ENCODE peak calls at places on chromosome 13, in four cellular contexts. One of them, this sample, is unnamed.

GRCh38 chr13:99892189-99892588 is 79.4 kb downstream of the ZIC5 start:
- DNase-seq in brain microvascular endothelial cell: no peak
- DNase-seq in astrocyte: no peak
- DNase-seq in H1: peak; percentile 49
- DNase-seq in this sample: no peak

GRCh38 chr13:114161644-114162532 is 17.2 kb upstream of the CFAP97D2 start:
- DNase-seq in brain microvascular endothelial cell: no peak
- DNase-seq in astrocyte: peak; percentile 25
- DNase-seq in H1: no peak
- DNase-seq in this sample: peak; percentile 57

GRCh38 chr13:31395090-31395489 is 195.3 kb downstream of the B3GLCT start:
- DNase-seq in astrocyte: no peak
- DNase-seq in brain microvascular endothelial cell: no peak
- DNase-seq in H1: no peak
- DNase-seq in this sample: no peak

GRCh38 chr13:27556109-27556508 is 64.2 kb downstream of the LNX2 start:
- DNase-seq in brain microvascular endothelial cell: peak; percentile 81
- DNase-seq in astrocyte: peak; percentile 50
- DNase-seq in H1: no peak
- DNase-seq in this sample: no peak

GRCh38 chr13:114079601-114080536 is 52.6 kb downstream of the RASA3 start:
- DNase-seq in brain microvascular endothelial cell: no peak
- DNase-seq in astrocyte: no peak
- DNase-seq in H1: no peak
- DNase-seq in this sample: no peak

GRCh38 chr13:97279913-97280312 is 57.8 kb downstream of the MBNL2 start:
- DNase-seq in astrocyte: peak; percentile 93
- DNase-seq in brain microvascular endothelial cell: peak; percentile 47
- DNase-seq in H1: no peak
- DNase-seq in this sample: no peak

GRCh38 chr13:74074723-74075122 is 59.5 kb downstream of the KLF12 start:
- DNase-seq in H1: no peak
- DNase-seq in astrocyte: peak; percentile 58
- DNase-seq in brain microvascular endothelial cell: peak; percentile 18
- DNase-seq in this sample: no peak

GRCh38 chr13:102814793-102815192 is 15.9 kb downstream of the BIVM start:
- DNase-seq in H1: no peak
- DNase-seq in astrocyte: no peak
- DNase-seq in brain microvascular endothelial cell: no peak
- DNase-seq in this sample: no peak

GRCh38 chr13:112740502-112741131 is 50.8 kb downstream of the ATP11A start:
- DNase-seq in H1: no peak
- DNase-seq in astrocyte: peak; percentile 55
- DNase-seq in brain microvascular endothelial cell: peak; percentile 71
- DNase-seq in this sample: peak; percentile 50

GRCh38 chr13:89688908-89689307 is 1658.6 kb upstream of the MIR17HG start:
- DNase-seq in astrocyte: peak; percentile 4
- DNase-seq in H1: no peak
- DNase-seq in brain microvascular endothelial cell: no peak
- DNase-seq in this sample: no peak

GRCh38 chr13:75507027-75508001 is 25.3 kb upstream of the TBC1D4 start:
- DNase-seq in astrocyte: no peak
- DNase-seq in brain microvascular endothelial cell: no peak
- DNase-seq in H1: no peak
- DNase-seq in this sample: no peak

GRCh38 chr13:43653980-43654379 is 132.8 kb downstream of the ENOX1 start:
- DNase-seq in brain microvascular endothelial cell: no peak
- DNase-seq in H1: no peak
- DNase-seq in astrocyte: no peak
- DNase-seq in this sample: no peak

GRCh38 chr13:75038315-75038881 is 443.6 kb downstream of the TBC1D4 start:
- DNase-seq in brain microvascular endothelial cell: no peak
- DNase-seq in astrocyte: no peak
- DNase-seq in H1: no peak
- DNase-seq in this sample: no peak

GRCh38 chr13:67308004-67308772 is 78.1 kb upstream of the PCDH9 start:
- DNase-seq in astrocyte: no peak
- DNase-seq in brain microvascular endothelial cell: no peak
- DNase-seq in H1: no peak
- DNase-seq in this sample: no peak

GRCh38 chr13:35826626-35827254 is 304.4 kb downstream of the DCLK1 start:
- DNase-seq in H1: peak; percentile 80
- DNase-seq in astrocyte: no peak
- DNase-seq in brain microvascular endothelial cell: no peak
- DNase-seq in this sample: no peak

GRCh38 chr13:40568672-40569350 is 97.6 kb downstream of the FOXO1 start:
- DNase-seq in brain microvascular endothelial cell: no peak
- DNase-seq in H1: no peak
- DNase-seq in astrocyte: peak; percentile 31
- DNase-seq in this sample: no peak

GRCh38 chr13:40644838-40645620 is 21.4 kb downstream of the FOXO1 start:
- DNase-seq in H1: no peak
- DNase-seq in astrocyte: no peak
- DNase-seq in brain microvascular endothelial cell: peak; percentile 29
- DNase-seq in this sample: no peak

GRCh38 chr13:27535546-27535945 is 84.8 kb downstream of the LNX2 start:
- DNase-seq in brain microvascular endothelial cell: no peak
- DNase-seq in astrocyte: no peak
- DNase-seq in H1: no peak
- DNase-seq in this sample: no peak

GRCh38 chr13:112821340-112822055 is 131.7 kb downstream of the ATP11A start:
- DNase-seq in astrocyte: no peak
- DNase-seq in H1: no peak
- DNase-seq in brain microvascular endothelial cell: no peak
- DNase-seq in this sample: no peak

GRCh38 chr13:103386341-103386740 is 320.1 kb upstream of the SLC10A2 start:
- DNase-seq in H1: no peak
- DNase-seq in astrocyte: peak; percentile 29
- DNase-seq in brain microvascular endothelial cell: peak; percentile 88
- DNase-seq in this sample: no peak

GRCh38 chr13:31815361-31816144 is 76.2 kb downstream of the RXFP2 start:
- DNase-seq in astrocyte: no peak
- DNase-seq in brain microvascular endothelial cell: no peak
- DNase-seq in H1: no peak
- DNase-seq in this sample: no peak

GRCh38 chr13:72535076-72535475 is 192.4 kb downstream of the MZT1 start:
- DNase-seq in H1: no peak
- DNase-seq in astrocyte: no peak
- DNase-seq in brain microvascular endothelial cell: no peak
- DNase-seq in this sample: no peak

GRCh38 chr13:102903659-102904407 is 58.0 kb downstream of the ERCC5 start:
- DNase-seq in astrocyte: no peak
- DNase-seq in brain microvascular endothelial cell: peak; percentile 5
- DNase-seq in H1: no peak
- DNase-seq in this sample: no peak

GRCh38 chr13:42990147-42990990 is 1.7 kb downstream of the EPSTI1 start:
- DNase-seq in H1: no peak
- DNase-seq in brain microvascular endothelial cell: peak; percentile 50
- DNase-seq in astrocyte: no peak
- DNase-seq in this sample: no peak

GRCh38 chr13:99436013-99436412 is 65.3 kb upstream of the TM9SF2 start:
- DNase-seq in brain microvascular endothelial cell: no peak
- DNase-seq in H1: no peak
- DNase-seq in astrocyte: no peak
- DNase-seq in this sample: no peak

GRCh38 chr13:80239571-80240255 is 101.2 kb downstream of the SPRY2 start:
- DNase-seq in brain microvascular endothelial cell: no peak
- DNase-seq in astrocyte: peak; percentile 21
- DNase-seq in H1: no peak
- DNase-seq in this sample: no peak

GRCh38 chr13:32895296-32895695 is 120.9 kb upstream of the KL start:
- DNase-seq in H1: no peak
- DNase-seq in astrocyte: no peak
- DNase-seq in brain microvascular endothelial cell: no peak
- DNase-seq in this sample: no peak

GRCh38 chr13:53217221-53217620 is 188.6 kb downstream of the OLFM4 start:
- DNase-seq in H1: no peak
- DNase-seq in brain microvascular endothelial cell: no peak
- DNase-seq in astrocyte: no peak
- DNase-seq in this sample: no peak

GRCh38 chr13:75636339-75637095 is 387 bp downstream of the LMO7 start:
- DNase-seq in astrocyte: no peak
- DNase-seq in brain microvascular endothelial cell: no peak
- DNase-seq in H1: peak; percentile 76
- DNase-seq in this sample: no peak

GRCh38 chr13:102267191-102267590 is 134.7 kb downstream of the FGF14 start:
- DNase-seq in H1: no peak
- DNase-seq in brain microvascular endothelial cell: no peak
- DNase-seq in astrocyte: no peak
- DNase-seq in this sample: no peak

GRCh38 chr13:98411617-98412310 is 165.1 kb downstream of the STK24 start:
- DNase-seq in brain microvascular endothelial cell: no peak
- DNase-seq in H1: no peak
- DNase-seq in astrocyte: no peak
- DNase-seq in this sample: peak; percentile 36
- H3K36me3 ChIP-seq in brain microvascular endothelial cell: peaks cover 27% of the 10 kb centered on the region
- H3K36me3 ChIP-seq in H1: peaks cover 4% of the 10 kb centered on the region
- H3K36me3 ChIP-seq in astrocyte: peaks cover 8% of the 10 kb centered on the region
- H3K36me3 ChIP-seq in this sample: peaks cover 2% of the 10 kb centered on the region

DNA sequence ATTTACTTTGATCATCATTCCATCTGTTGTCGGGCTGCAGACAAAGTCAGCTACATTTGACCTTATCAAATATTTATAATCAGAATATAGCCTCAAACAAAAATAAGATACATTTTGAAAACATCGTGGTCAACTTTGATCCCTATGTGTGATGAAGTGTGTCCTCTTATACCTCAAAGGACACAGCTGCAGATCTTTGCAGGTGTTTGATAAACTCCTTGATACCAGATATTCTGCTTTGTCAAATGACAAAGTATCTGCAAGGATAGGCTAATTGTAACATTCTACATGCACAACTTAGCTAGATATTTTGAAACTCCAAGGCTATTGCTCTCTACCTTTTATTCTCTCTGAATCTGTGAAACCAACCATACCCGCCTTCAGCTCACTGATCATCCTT is 44.0 kb downstream of the PHF11 start:
- DNase-seq in H1: no peak
- DNase-seq in astrocyte: no peak
- DNase-seq in brain microvascular endothelial cell: no peak
- DNase-seq in this sample: no peak
- H3K36me3 ChIP-seq in H1: peaks cover 4% of the 10 kb centered on the region
- H3K36me3 ChIP-seq in astrocyte: peaks cover 10% of the 10 kb centered on the region
- H3K36me3 ChIP-seq in brain microvascular endothelial cell: peaks cover 10% of the 10 kb centered on the region
- H3K36me3 ChIP-seq in this sample: peaks cover 13% of the 10 kb centered on the region

DNA sequence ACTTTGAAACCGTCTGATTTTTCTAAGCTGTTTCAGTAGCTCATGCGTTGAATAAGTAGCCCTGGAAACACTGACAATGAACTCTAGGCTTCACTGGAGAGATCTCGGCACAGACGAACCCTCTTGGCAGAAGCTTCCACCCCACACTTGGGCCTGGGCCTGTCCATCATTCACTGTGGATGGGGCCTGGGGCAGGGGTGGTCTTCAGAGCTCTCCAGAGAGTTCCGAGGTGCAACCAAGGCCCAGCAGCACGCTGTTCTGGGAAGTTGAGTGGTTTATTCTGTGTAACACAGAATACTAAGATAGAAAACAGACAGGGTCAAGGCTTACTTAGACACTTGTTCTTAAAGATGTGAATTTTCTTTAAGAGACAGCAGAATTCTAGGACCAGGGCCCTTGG is 21.9 kb downstream of the NAXD start:
- DNase-seq in brain microvascular endothelial cell: no peak
- DNase-seq in astrocyte: no peak
- DNase-seq in H1: peak; percentile 33
- DNase-seq in this sample: no peak
- H3K36me3 ChIP-seq in brain microvascular endothelial cell: peaks cover 49% of the 10 kb centered on the region
- H3K36me3 ChIP-seq in astrocyte: peaks cover 17% of the 10 kb centered on the region
- H3K36me3 ChIP-seq in H1: peaks cover 8% of the 10 kb centered on the region
- H3K36me3 ChIP-seq in this sample: peaks cover 28% of the 10 kb centered on the region

GRCh38 chr13:86185107-86185506 is 385.9 kb upstream of the SLITRK6 start:
- DNase-seq in brain microvascular endothelial cell: no peak
- DNase-seq in H1: no peak
- DNase-seq in astrocyte: no peak
- DNase-seq in this sample: no peak

GRCh38 chr13:86188170-86188569 is 389.0 kb upstream of the SLITRK6 start:
- DNase-seq in brain microvascular endothelial cell: no peak
- DNase-seq in astrocyte: no peak
- DNase-seq in H1: no peak
- DNase-seq in this sample: no peak

DNA sequence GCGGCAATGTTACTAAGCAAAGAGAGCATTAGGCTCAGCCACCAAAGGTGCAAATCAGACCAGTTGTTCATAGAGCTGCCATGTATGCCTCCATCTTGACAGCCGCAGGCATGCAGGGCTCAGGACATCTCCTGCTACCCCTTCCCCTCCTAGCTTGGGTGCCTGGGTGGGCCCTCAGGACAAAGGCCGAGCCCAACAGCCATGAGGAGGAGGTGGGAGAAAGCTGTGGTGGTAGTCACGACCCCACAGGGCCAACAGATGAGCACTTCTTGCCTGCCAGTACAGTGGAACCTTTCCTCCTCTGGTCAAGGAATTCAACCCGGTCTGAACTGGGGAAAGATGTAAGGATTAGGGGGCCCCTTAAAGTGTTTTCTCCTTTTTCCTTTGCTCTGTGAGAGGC is 386.4 kb upstream of the SLITRK6 start:
- DNase-seq in astrocyte: no peak
- DNase-seq in H1: no peak
- DNase-seq in brain microvascular endothelial cell: no peak
- DNase-seq in this sample: no peak
- H3K36me3 ChIP-seq in astrocyte: no peaks in the 10 kb centered on the region
- H3K36me3 ChIP-seq in H1: no peaks in the 10 kb centered on the region
- H3K36me3 ChIP-seq in brain microvascular endothelial cell: no peaks in the 10 kb centered on the region
- H3K36me3 ChIP-seq in this sample: no peaks in the 10 kb centered on the region